ENCODE peak calls at places on chromosomes 1 and 21, in six cellular contexts. One of them, this sample, is unnamed.
A peak's percentile ranks its signal among the peaks of the same experiment; 100 is the strongest.

GRCh38 chr21:45460611-45461368 is 55.8 kb downstream of the COL18A1 start:
- DNase-seq in non-pigmented ciliary epithelial cell: peak; percentile 73
- DNase-seq in mesendoderm: peak; percentile 45
- DNase-seq in dorsolateral prefrontal cortex: no peak
- DNase-seq in amygdala: no peak
- DNase-seq in NCI-H748 treated with DMSO at 0.1 percent for 48 hours: no peak
- DNase-seq in this sample: no peak

GRCh38 chr1:220113136-220113695 is 19.3 kb downstream of the IARS2 start:
- DNase-seq in non-pigmented ciliary epithelial cell: no peak
- DNase-seq in mesendoderm: peak; percentile 54
- DNase-seq in dorsolateral prefrontal cortex: no peak
- DNase-seq in amygdala: no peak
- DNase-seq in NCI-H748 treated with DMSO at 0.1 percent for 48 hours: no peak
- DNase-seq in this sample: no peak

GRCh38 chr1:119364640-119365039 is 3.9 kb upstream of the HAO2 start:
- DNase-seq in non-pigmented ciliary epithelial cell: no peak
- DNase-seq in mesendoderm: no peak
- DNase-seq in dorsolateral prefrontal cortex: no peak
- DNase-seq in amygdala: no peak
- DNase-seq in NCI-H748 treated with DMSO at 0.1 percent for 48 hours: no peak
- DNase-seq in this sample: no peak

GRCh38 chr1:160637821-160638539 is 8.9 kb downstream of the SLAMF1 start:
- DNase-seq in non-pigmented ciliary epithelial cell: no peak
- DNase-seq in mesendoderm: peak; percentile 88
- DNase-seq in dorsolateral prefrontal cortex: no peak
- DNase-seq in amygdala: no peak
- DNase-seq in NCI-H748 treated with DMSO at 0.1 percent for 48 hours: no peak
- DNase-seq in this sample: no peak

GRCh38 chr1:19655718-19656080 is 9.0 kb upstream of the HTR6 start:
- DNase-seq in non-pigmented ciliary epithelial cell: no peak
- DNase-seq in mesendoderm: no peak
- DNase-seq in dorsolateral prefrontal cortex: no peak
- DNase-seq in amygdala: no peak
- DNase-seq in NCI-H748 treated with DMSO at 0.1 percent for 48 hours: no peak
- DNase-seq in this sample: no peak

GRCh38 chr1:247054992-247055415 is 23.6 kb downstream of the ZNF670 start:
- DNase-seq in non-pigmented ciliary epithelial cell: peak; percentile 32
- DNase-seq in mesendoderm: no peak
- DNase-seq in dorsolateral prefrontal cortex: no peak
- DNase-seq in amygdala: no peak
- DNase-seq in NCI-H748 treated with DMSO at 0.1 percent for 48 hours: no peak
- DNase-seq in this sample: no peak

GRCh38 chr1:206722751-206723499 is 38.2 kb downstream of the MAPKAPK2 start:
- DNase-seq in non-pigmented ciliary epithelial cell: no peak
- DNase-seq in mesendoderm: no peak
- DNase-seq in dorsolateral prefrontal cortex: no peak
- DNase-seq in amygdala: no peak
- DNase-seq in NCI-H748 treated with DMSO at 0.1 percent for 48 hours: no peak
- DNase-seq in this sample: no peak

GRCh38 chr21:42534361-42534900 is 20.8 kb downstream of the SLC37A1 start:
- DNase-seq in non-pigmented ciliary epithelial cell: no peak
- DNase-seq in mesendoderm: no peak
- DNase-seq in dorsolateral prefrontal cortex: no peak
- DNase-seq in amygdala: no peak
- DNase-seq in NCI-H748 treated with DMSO at 0.1 percent for 48 hours: no peak
- DNase-seq in this sample: no peak

GRCh38 chr21:41411449-41412089 is 14.5 kb upstream of the MX1 start:
- DNase-seq in non-pigmented ciliary epithelial cell: no peak
- DNase-seq in mesendoderm: peak; percentile 64
- DNase-seq in dorsolateral prefrontal cortex: no peak
- DNase-seq in amygdala: no peak
- DNase-seq in NCI-H748 treated with DMSO at 0.1 percent for 48 hours: no peak
- DNase-seq in this sample: no peak

GRCh38 chr1:51922040-51922439 is 43.5 kb upstream of the NRDC start:
- DNase-seq in non-pigmented ciliary epithelial cell: no peak
- DNase-seq in mesendoderm: no peak
- DNase-seq in dorsolateral prefrontal cortex: no peak
- DNase-seq in amygdala: no peak
- DNase-seq in NCI-H748 treated with DMSO at 0.1 percent for 48 hours: no peak
- DNase-seq in this sample: no peak

GRCh38 chr1:244338996-244339692 is 112.6 kb downstream of the ADSS2 start:
- DNase-seq in non-pigmented ciliary epithelial cell: no peak
- DNase-seq in mesendoderm: no peak
- DNase-seq in dorsolateral prefrontal cortex: no peak
- DNase-seq in amygdala: no peak
- DNase-seq in NCI-H748 treated with DMSO at 0.1 percent for 48 hours: no peak
- DNase-seq in this sample: no peak

GRCh38 chr21:31874817-31875216 is 2.0 kb downstream of the HUNK start:
- DNase-seq in non-pigmented ciliary epithelial cell: no peak
- DNase-seq in mesendoderm: peak; percentile 70
- DNase-seq in dorsolateral prefrontal cortex: no peak
- DNase-seq in amygdala: no peak
- DNase-seq in NCI-H748 treated with DMSO at 0.1 percent for 48 hours: no peak
- DNase-seq in this sample: no peak

GRCh38 chr1:52857443-52857842 is 14.9 kb downstream of the ZYG11A start:
- DNase-seq in non-pigmented ciliary epithelial cell: no peak
- DNase-seq in mesendoderm: no peak
- DNase-seq in dorsolateral prefrontal cortex: no peak
- DNase-seq in amygdala: no peak
- DNase-seq in NCI-H748 treated with DMSO at 0.1 percent for 48 hours: no peak
- DNase-seq in this sample: no peak

GRCh38 chr1:100799954-100800612 is 80.5 kb downstream of the VCAM1 start:
- DNase-seq in non-pigmented ciliary epithelial cell: peak; percentile 36
- DNase-seq in mesendoderm: no peak
- DNase-seq in dorsolateral prefrontal cortex: no peak
- DNase-seq in amygdala: no peak
- DNase-seq in NCI-H748 treated with DMSO at 0.1 percent for 48 hours: no peak
- DNase-seq in this sample: no peak